ENCODE peak calls at places on chromosomes 3 and 15, in four cellular contexts. One of them, this sample, is unnamed.

GRCh38 chr3:57597973-57598351 is 818 bp upstream of the ARF4 start:
- ATAC-seq in GM23338: no peak
- ATAC-seq in HepG2: no peak
- ATAC-seq in HCT116: no peak
- ATAC-seq in this sample: no peak

GRCh38 chr3:11619946-11620652 is 23.6 kb downstream of the VGLL4 start:
- ATAC-seq in GM23338: no peak
- ATAC-seq in HepG2: peak
- ATAC-seq in HCT116: no peak
- ATAC-seq in this sample: no peak

GRCh38 chr3:179391906-179392305 is 44.4 kb downstream of the MFN1 start:
- ATAC-seq in GM23338: no peak
- ATAC-seq in HepG2: no peak
- ATAC-seq in HCT116: no peak
- ATAC-seq in this sample: no peak

GRCh38 chr3:51408021-51408420 is 16.9 kb downstream of the RBM15B start:
- ATAC-seq in GM23338: no peak
- ATAC-seq in HepG2: no peak
- ATAC-seq in HCT116: no peak
- ATAC-seq in this sample: no peak

GRCh38 chr3:189122120-189122519 is 49.7 kb upstream of the TPRG1 start:
- ATAC-seq in GM23338: no peak
- ATAC-seq in HepG2: no peak
- ATAC-seq in HCT116: no peak
- ATAC-seq in this sample: peak

GRCh38 chr3:94303897-94304296 is 241.0 kb downstream of the NSUN3 start:
- ATAC-seq in GM23338: peak
- ATAC-seq in HepG2: no peak
- ATAC-seq in HCT116: no peak
- ATAC-seq in this sample: no peak

GRCh38 chr3:105647047-105647446 is 221.8 kb downstream of the CBLB start:
- ATAC-seq in GM23338: no peak
- ATAC-seq in HepG2: peak
- ATAC-seq in HCT116: peak
- ATAC-seq in this sample: no peak

GRCh38 chr3:176584413-176585176 is 612.7 kb downstream of the TBL1XR1 start:
- ATAC-seq in GM23338: no peak
- ATAC-seq in HepG2: no peak
- ATAC-seq in HCT116: no peak
- ATAC-seq in this sample: no peak

GRCh38 chr3:139325551-139325950 is 18.3 kb upstream of the MRPS22 start:
- ATAC-seq in GM23338: no peak
- ATAC-seq in HepG2: no peak
- ATAC-seq in HCT116: no peak
- ATAC-seq in this sample: no peak

GRCh38 chr15:28913171-28913765 is 27.5 kb downstream of the APBA2 start:
- ATAC-seq in GM23338: peak
- ATAC-seq in HepG2: peak
- ATAC-seq in HCT116: no peak
- ATAC-seq in this sample: peak

GRCh38 chr3:101634591-101635196 is 42.2 kb downstream of the ZBTB11 start:
- ATAC-seq in GM23338: no peak
- ATAC-seq in HepG2: no peak
- ATAC-seq in HCT116: no peak
- ATAC-seq in this sample: no peak

GRCh38 chr3:30628188-30628930 is 22.0 kb downstream of the TGFBR2 start:
- ATAC-seq in GM23338: peak
- ATAC-seq in HepG2: no peak
- ATAC-seq in HCT116: no peak
- ATAC-seq in this sample: no peak

GRCh38 chr3:197256104-197256503 is 42.3 kb downstream of the DLG1 start:
- ATAC-seq in GM23338: peak
- ATAC-seq in HepG2: peak
- ATAC-seq in HCT116: no peak
- ATAC-seq in this sample: no peak

GRCh38 chr3:72440491-72440890 is 407.8 kb downstream of the SHQ1 start:
- ATAC-seq in GM23338: no peak
- ATAC-seq in HepG2: no peak
- ATAC-seq in HCT116: no peak
- ATAC-seq in this sample: no peak

GRCh38 chr3:44069276-44069675 is 172.4 kb upstream of the TOPAZ1 start:
- ATAC-seq in GM23338: no peak
- ATAC-seq in HepG2: no peak
- ATAC-seq in HCT116: no peak
- ATAC-seq in this sample: no peak

GRCh38 chr3:16551342-16551976 is 38.0 kb upstream of the RFTN1 start:
- ATAC-seq in GM23338: no peak
- ATAC-seq in HepG2: no peak
- ATAC-seq in HCT116: no peak
- ATAC-seq in this sample: no peak

GRCh38 chr3:128407986-128408692 is 58.6 kb downstream of the DNAJB8 start:
- ATAC-seq in GM23338: no peak
- ATAC-seq in HepG2: no peak
- ATAC-seq in HCT116: peak
- ATAC-seq in this sample: no peak

GRCh38 chr3:17143893-17144664 is 259.3 kb downstream of the PLCL2 start:
- ATAC-seq in GM23338: peak
- ATAC-seq in HepG2: no peak
- ATAC-seq in HCT116: no peak
- ATAC-seq in this sample: no peak

GRCh38 chr3:354433-354832 is 157.9 kb downstream of the CHL1 start:
- ATAC-seq in GM23338: no peak
- ATAC-seq in HepG2: peak
- ATAC-seq in HCT116: no peak
- ATAC-seq in this sample: no peak

GRCh38 chr3:31086698-31087097 is 192.2 kb upstream of the GADL1 start:
- ATAC-seq in GM23338: no peak
- ATAC-seq in HepG2: no peak
- ATAC-seq in HCT116: no peak
- ATAC-seq in this sample: no peak

GRCh38 chr3:24020036-24020691 is 75.1 kb downstream of the NR1D2 start:
- ATAC-seq in GM23338: no peak
- ATAC-seq in HepG2: peak
- ATAC-seq in HCT116: no peak
- ATAC-seq in this sample: no peak

GRCh38 chr3:17478673-17479072 is 263.8 kb downstream of the TBC1D5 start:
- ATAC-seq in GM23338: no peak
- ATAC-seq in HepG2: no peak
- ATAC-seq in HCT116: no peak
- ATAC-seq in this sample: no peak

GRCh38 chr3:14634763-14635400 is 16.7 kb upstream of the CCDC174 start:
- ATAC-seq in GM23338: no peak
- ATAC-seq in HepG2: peak
- ATAC-seq in HCT116: no peak
- ATAC-seq in this sample: no peak
- TF ChIP-seq POLR2AphosphoS5 in GM23338: no peak
- TF ChIP-seq POLR2AphosphoS5 in HepG2: no peak
- TF ChIP-seq POLR2AphosphoS5 in HCT116: no peak
- TF ChIP-seq POLR2AphosphoS5 in this sample: no peak

DNA sequence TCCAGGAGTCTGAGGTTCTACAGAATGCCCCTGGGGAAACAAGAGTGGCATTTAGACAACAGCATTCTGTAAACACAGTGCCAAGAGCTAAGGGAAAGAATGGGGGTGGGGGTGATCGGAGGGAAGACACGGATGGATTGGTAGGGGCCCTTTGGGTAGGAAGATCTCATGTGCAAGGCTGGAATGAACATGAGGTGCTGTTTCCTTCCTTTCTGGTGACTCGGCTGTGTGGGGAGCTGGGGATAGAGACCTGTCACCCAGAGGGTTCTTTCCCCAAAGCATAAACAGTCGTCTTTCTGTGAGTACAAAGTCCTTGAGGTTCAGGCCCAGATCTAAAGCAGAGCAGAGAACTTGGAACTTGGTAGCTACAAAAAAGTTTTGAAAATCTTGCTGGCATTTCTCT is 11.7 kb downstream of the TPM1 start:
- ATAC-seq in GM23338: peak
- ATAC-seq in HepG2: peak
- ATAC-seq in HCT116: no peak
- ATAC-seq in this sample: no peak
- TF ChIP-seq POLR2AphosphoS5 in GM23338: no peak
- TF ChIP-seq POLR2AphosphoS5 in HepG2: no peak
- TF ChIP-seq POLR2AphosphoS5 in HCT116: no peak
- TF ChIP-seq POLR2AphosphoS5 in this sample: no peak

GRCh38 chr15:98823012-98823458 is 174.7 kb downstream of the IGF1R start:
- ATAC-seq in GM23338: peak
- ATAC-seq in HepG2: no peak
- ATAC-seq in HCT116: no peak
- ATAC-seq in this sample: no peak
- TF ChIP-seq POLR2AphosphoS5 in GM23338: no peak
- TF ChIP-seq POLR2AphosphoS5 in HepG2: no peak
- TF ChIP-seq POLR2AphosphoS5 in HCT116: no peak
- TF ChIP-seq POLR2AphosphoS5 in this sample: no peak

GRCh38 chr3:4993276-4994143 is 14.3 kb downstream of the BHLHE40 start:
- ATAC-seq in GM23338: no peak
- ATAC-seq in HepG2: no peak
- ATAC-seq in HCT116: no peak
- ATAC-seq in this sample: no peak

GRCh38 chr3:4995500-4996053 is 16.3 kb downstream of the BHLHE40 start:
- ATAC-seq in GM23338: no peak
- ATAC-seq in HepG2: no peak
- ATAC-seq in HCT116: peak
- ATAC-seq in this sample: no peak

GRCh38 chr3:4996223-4996765 is 17.1 kb downstream of the BHLHE40 start:
- ATAC-seq in GM23338: no peak
- ATAC-seq in HepG2: no peak
- ATAC-seq in HCT116: no peak
- ATAC-seq in this sample: no peak

GRCh38 chr3:4994823-4995499 is 15.7 kb downstream of the BHLHE40 start:
- ATAC-seq in GM23338: peak
- ATAC-seq in HepG2: peak
- ATAC-seq in HCT116: peak
- ATAC-seq in this sample: peak

GRCh38 chr3:4994144-4994730 is 15.0 kb downstream of the BHLHE40 start:
- ATAC-seq in GM23338: no peak
- ATAC-seq in HepG2: no peak
- ATAC-seq in HCT116: peak
- ATAC-seq in this sample: no peak
- TF ChIP-seq POLR2AphosphoS5 in GM23338: no peak
- TF ChIP-seq POLR2AphosphoS5 in HepG2: no peak
- TF ChIP-seq POLR2AphosphoS5 in HCT116: no peak
- TF ChIP-seq POLR2AphosphoS5 in this sample: no peak

DNA sequence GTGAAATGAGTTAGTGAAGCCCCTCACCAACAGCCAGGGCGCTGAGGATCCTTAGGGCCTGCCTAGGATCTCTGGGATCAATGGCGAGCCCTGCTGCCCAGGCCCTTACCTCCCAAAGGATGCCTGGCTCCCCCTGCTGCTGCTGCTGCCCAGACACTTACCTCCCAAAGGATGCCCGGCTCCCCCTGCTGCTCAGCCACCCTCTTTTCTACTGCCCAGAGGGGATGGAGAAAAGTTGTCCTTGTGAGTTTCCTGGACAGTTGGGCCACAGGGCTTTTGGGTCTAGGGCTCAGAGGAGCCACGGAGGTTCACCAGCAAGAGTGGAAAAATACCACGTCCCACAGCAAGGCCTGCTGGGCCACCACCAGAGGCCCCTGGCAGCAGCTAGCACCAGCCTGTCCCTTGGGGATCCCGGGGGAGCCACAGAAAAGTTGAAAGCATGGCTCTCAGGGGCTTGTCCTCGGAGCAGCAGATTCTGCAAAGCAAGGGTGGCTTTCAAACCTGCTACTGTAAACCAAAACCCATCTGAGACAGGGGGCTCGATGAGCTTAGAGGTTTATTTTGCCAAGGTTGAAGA is 59.4 kb downstream of the SLC6A6 start:
- ATAC-seq in GM23338: peak
- ATAC-seq in HepG2: peak
- ATAC-seq in HCT116: peak
- ATAC-seq in this sample: no peak
- TF ChIP-seq POLR2AphosphoS5 in GM23338: no peak
- TF ChIP-seq POLR2AphosphoS5 in HepG2: no peak
- TF ChIP-seq POLR2AphosphoS5 in HCT116: no peak
- TF ChIP-seq POLR2AphosphoS5 in this sample: no peak

DNA sequence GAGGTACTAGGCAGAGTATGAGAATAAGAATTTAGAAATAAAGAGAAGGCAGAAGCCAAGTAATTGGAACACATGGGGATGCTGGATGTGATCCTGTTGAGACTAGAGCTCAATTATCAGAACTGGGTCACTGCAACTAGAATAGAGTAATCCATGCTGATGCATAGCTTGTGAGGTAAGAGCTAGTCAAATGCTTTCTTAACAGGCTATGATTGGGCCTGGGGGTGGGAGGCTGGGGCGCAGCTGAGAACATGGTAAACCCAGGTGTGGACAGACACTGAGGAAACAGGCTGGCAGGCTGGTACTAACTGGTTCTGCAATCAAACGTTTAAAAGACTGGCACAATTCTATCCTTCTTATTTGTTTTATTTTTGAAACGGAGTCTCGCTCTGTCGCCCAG is 50.5 kb upstream of the LRRFIP2 start:
- ATAC-seq in GM23338: no peak
- ATAC-seq in HepG2: no peak
- ATAC-seq in HCT116: no peak
- ATAC-seq in this sample: no peak
- TF ChIP-seq POLR2AphosphoS5 in GM23338: no peak
- TF ChIP-seq POLR2AphosphoS5 in HepG2: no peak
- TF ChIP-seq POLR2AphosphoS5 in HCT116: no peak
- TF ChIP-seq POLR2AphosphoS5 in this sample: no peak

GRCh38 chr3:113276581-113277080 is 65.3 kb downstream of the BOC start:
- ATAC-seq in GM23338: no peak
- ATAC-seq in HepG2: no peak
- ATAC-seq in HCT116: no peak
- ATAC-seq in this sample: no peak

GRCh38 chr3:113277414-113277813 is 66.1 kb downstream of the BOC start:
- ATAC-seq in GM23338: no peak
- ATAC-seq in HepG2: no peak
- ATAC-seq in HCT116: no peak
- ATAC-seq in this sample: no peak

GRCh38 chr3:113274425-113274824 is 63.1 kb downstream of the BOC start:
- ATAC-seq in GM23338: no peak
- ATAC-seq in HepG2: no peak
- ATAC-seq in HCT116: no peak
- ATAC-seq in this sample: no peak

GRCh38 chr3:113274959-113275556 is 63.7 kb downstream of the BOC start:
- ATAC-seq in GM23338: no peak
- ATAC-seq in HepG2: peak
- ATAC-seq in HCT116: no peak
- ATAC-seq in this sample: no peak

DNA sequence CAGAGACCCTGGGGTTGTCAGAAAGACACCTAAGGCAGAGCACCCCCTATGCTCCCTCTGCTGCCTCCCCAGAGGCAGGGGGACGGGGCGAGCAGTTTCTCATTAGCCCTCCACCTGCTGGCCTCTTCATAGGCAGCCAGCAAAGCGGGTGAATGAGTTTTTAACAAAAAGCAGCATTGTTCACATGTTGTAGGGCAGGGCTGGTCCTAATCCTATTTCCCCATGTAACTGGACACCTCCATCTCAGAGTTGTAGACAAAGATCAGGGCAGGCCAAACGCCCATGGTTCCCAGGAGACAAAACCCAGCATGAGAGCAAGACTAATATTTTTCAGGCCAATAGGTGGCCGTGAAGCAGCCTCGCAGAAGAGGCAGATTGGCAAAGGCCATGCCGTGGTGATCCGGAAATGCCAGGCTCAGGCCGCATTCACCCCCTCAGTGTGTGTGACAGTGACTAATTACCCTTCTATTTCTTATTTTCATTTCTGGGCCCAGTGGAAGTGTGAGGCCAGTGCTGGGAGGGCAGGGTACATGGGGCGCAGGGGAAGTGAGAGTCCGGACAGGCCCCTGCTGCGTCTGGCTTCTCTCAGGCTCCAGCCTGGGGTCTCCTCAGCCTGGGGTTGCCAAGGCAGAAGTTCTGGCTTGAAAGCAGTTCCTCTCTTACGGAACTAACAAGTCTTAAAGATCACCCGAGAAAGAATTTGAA is 64.7 kb downstream of the BOC start:
- ATAC-seq in GM23338: peak
- ATAC-seq in HepG2: peak
- ATAC-seq in HCT116: peak
- ATAC-seq in this sample: peak
- TF ChIP-seq POLR2AphosphoS5 in GM23338: no peak
- TF ChIP-seq POLR2AphosphoS5 in HepG2: no peak
- TF ChIP-seq POLR2AphosphoS5 in HCT116: no peak
- TF ChIP-seq POLR2AphosphoS5 in this sample: no peak